ENCODE peak calls at places on chromosome 17, in ten cellular contexts. One of them, this sample, is unnamed.
A peak's percentile ranks its signal among the peaks of the same experiment; 100 is the strongest.

GRCh38 chr17:43456661-43457361 is 27.0 kb upstream of the DHX8 start:
- DNase-seq in chondrocyte: no peak
- DNase-seq in naive thymus-derived CD8-positive, alpha-beta T cell: no peak
- DNase-seq in stimulated activated CD8-positive, alpha-beta memory T cell treated with anti-CD3 and anti-CD28 coated beads, Interleukin-7, amount 100 ng/mL, for 1 hour: no peak
- DNase-seq in midbrain: no peak
- DNase-seq in ascending aorta: no peak
- DNase-seq in GM23338: no peak
- DNase-seq in stimulated activated CD4-positive, alpha-beta T cell treated with anti-CD3 and anti-CD28 coated beads, Interleukin-15, amount 100 ng/mL, for 1 hour: no peak
- DNase-seq in GOT3: no peak
- DNase-seq in iPS DF 6.9: no peak
- DNase-seq in this sample: no peak

GRCh38 chr17:81295678-81296381 is 723 bp upstream of the SLC38A10 start:
- DNase-seq in chondrocyte: no peak
- DNase-seq in naive thymus-derived CD8-positive, alpha-beta T cell: peak; percentile 74
- DNase-seq in stimulated activated CD8-positive, alpha-beta memory T cell treated with anti-CD3 and anti-CD28 coated beads, Interleukin-7, amount 100 ng/mL, for 1 hour: no peak
- DNase-seq in midbrain: no peak
- DNase-seq in ascending aorta: no peak
- DNase-seq in GM23338: peak; percentile 81
- DNase-seq in stimulated activated CD4-positive, alpha-beta T cell treated with anti-CD3 and anti-CD28 coated beads, Interleukin-15, amount 100 ng/mL, for 1 hour: no peak
- DNase-seq in GOT3: no peak
- DNase-seq in iPS DF 6.9: no peak
- DNase-seq in this sample: peak; percentile 73

GRCh38 chr17:36899250-36900129 is 37.8 kb upstream of the LHX1 start:
- DNase-seq in chondrocyte: no peak
- DNase-seq in naive thymus-derived CD8-positive, alpha-beta T cell: no peak
- DNase-seq in stimulated activated CD8-positive, alpha-beta memory T cell treated with anti-CD3 and anti-CD28 coated beads, Interleukin-7, amount 100 ng/mL, for 1 hour: no peak
- DNase-seq in midbrain: no peak
- DNase-seq in ascending aorta: no peak
- DNase-seq in GM23338: peak; percentile 26
- DNase-seq in stimulated activated CD4-positive, alpha-beta T cell treated with anti-CD3 and anti-CD28 coated beads, Interleukin-15, amount 100 ng/mL, for 1 hour: no peak
- DNase-seq in GOT3: no peak
- DNase-seq in iPS DF 6.9: no peak
- DNase-seq in this sample: no peak

GRCh38 chr17:12830692-12831363 is 41.5 kb downstream of the ARHGAP44 start:
- DNase-seq in chondrocyte: no peak
- DNase-seq in naive thymus-derived CD8-positive, alpha-beta T cell: no peak
- DNase-seq in stimulated activated CD8-positive, alpha-beta memory T cell treated with anti-CD3 and anti-CD28 coated beads, Interleukin-7, amount 100 ng/mL, for 1 hour: no peak
- DNase-seq in midbrain: no peak
- DNase-seq in ascending aorta: no peak
- DNase-seq in GM23338: no peak
- DNase-seq in stimulated activated CD4-positive, alpha-beta T cell treated with anti-CD3 and anti-CD28 coated beads, Interleukin-15, amount 100 ng/mL, for 1 hour: no peak
- DNase-seq in GOT3: no peak
- DNase-seq in iPS DF 6.9: no peak
- DNase-seq in this sample: no peak

GRCh38 chr17:45172541-45173286 is 11.0 kb downstream of the HEXIM2 start:
- DNase-seq in chondrocyte: peak; percentile 92
- DNase-seq in naive thymus-derived CD8-positive, alpha-beta T cell: peak; percentile 85
- DNase-seq in stimulated activated CD8-positive, alpha-beta memory T cell treated with anti-CD3 and anti-CD28 coated beads, Interleukin-7, amount 100 ng/mL, for 1 hour: no peak
- DNase-seq in midbrain: peak; percentile 93
- DNase-seq in ascending aorta: peak; percentile 93
- DNase-seq in GM23338: peak; percentile 63
- DNase-seq in stimulated activated CD4-positive, alpha-beta T cell treated with anti-CD3 and anti-CD28 coated beads, Interleukin-15, amount 100 ng/mL, for 1 hour: peak; percentile 12
- DNase-seq in GOT3: no peak
- DNase-seq in iPS DF 6.9: no peak
- DNase-seq in this sample: peak; percentile 87

GRCh38 chr17:21376835-21377690 is 906 bp downstream of the KCNJ12 start:
- DNase-seq in chondrocyte: no peak
- DNase-seq in naive thymus-derived CD8-positive, alpha-beta T cell: no peak
- DNase-seq in stimulated activated CD8-positive, alpha-beta memory T cell treated with anti-CD3 and anti-CD28 coated beads, Interleukin-7, amount 100 ng/mL, for 1 hour: no peak
- DNase-seq in midbrain: no peak
- DNase-seq in ascending aorta: no peak
- DNase-seq in GM23338: peak; percentile 64
- DNase-seq in stimulated activated CD4-positive, alpha-beta T cell treated with anti-CD3 and anti-CD28 coated beads, Interleukin-15, amount 100 ng/mL, for 1 hour: no peak
- DNase-seq in GOT3: no peak
- DNase-seq in iPS DF 6.9: no peak
- DNase-seq in this sample: no peak

GRCh38 chr17:8173871-8174322 is 2.3 kb downstream of the TMEM107 start:
- DNase-seq in chondrocyte: no peak
- DNase-seq in naive thymus-derived CD8-positive, alpha-beta T cell: no peak
- DNase-seq in stimulated activated CD8-positive, alpha-beta memory T cell treated with anti-CD3 and anti-CD28 coated beads, Interleukin-7, amount 100 ng/mL, for 1 hour: no peak
- DNase-seq in midbrain: no peak
- DNase-seq in ascending aorta: no peak
- DNase-seq in GM23338: peak; percentile 69
- DNase-seq in stimulated activated CD4-positive, alpha-beta T cell treated with anti-CD3 and anti-CD28 coated beads, Interleukin-15, amount 100 ng/mL, for 1 hour: no peak
- DNase-seq in GOT3: no peak
- DNase-seq in iPS DF 6.9: no peak
- DNase-seq in this sample: no peak

GRCh38 chr17:63786117-63786516 is 12.1 kb downstream of the DDX42 start:
- DNase-seq in chondrocyte: no peak
- DNase-seq in naive thymus-derived CD8-positive, alpha-beta T cell: no peak
- DNase-seq in stimulated activated CD8-positive, alpha-beta memory T cell treated with anti-CD3 and anti-CD28 coated beads, Interleukin-7, amount 100 ng/mL, for 1 hour: no peak
- DNase-seq in midbrain: no peak
- DNase-seq in ascending aorta: no peak
- DNase-seq in GM23338: no peak
- DNase-seq in stimulated activated CD4-positive, alpha-beta T cell treated with anti-CD3 and anti-CD28 coated beads, Interleukin-15, amount 100 ng/mL, for 1 hour: no peak
- DNase-seq in GOT3: no peak
- DNase-seq in iPS DF 6.9: no peak
- DNase-seq in this sample: no peak

GRCh38 chr17:64406321-64407200 is 15.9 kb upstream of the PECAM1 start:
- DNase-seq in chondrocyte: no peak
- DNase-seq in naive thymus-derived CD8-positive, alpha-beta T cell: no peak
- DNase-seq in stimulated activated CD8-positive, alpha-beta memory T cell treated with anti-CD3 and anti-CD28 coated beads, Interleukin-7, amount 100 ng/mL, for 1 hour: no peak
- DNase-seq in midbrain: no peak
- DNase-seq in ascending aorta: no peak
- DNase-seq in GM23338: peak; percentile 63
- DNase-seq in stimulated activated CD4-positive, alpha-beta T cell treated with anti-CD3 and anti-CD28 coated beads, Interleukin-15, amount 100 ng/mL, for 1 hour: no peak
- DNase-seq in GOT3: no peak
- DNase-seq in iPS DF 6.9: no peak
- DNase-seq in this sample: no peak

GRCh38 chr17:5419959-5420653 is at the start of gene RPAIN:
- DNase-seq in chondrocyte: no peak
- DNase-seq in naive thymus-derived CD8-positive, alpha-beta T cell: peak; percentile 90
- DNase-seq in stimulated activated CD8-positive, alpha-beta memory T cell treated with anti-CD3 and anti-CD28 coated beads, Interleukin-7, amount 100 ng/mL, for 1 hour: peak; percentile 66
- DNase-seq in midbrain: peak; percentile 97
- DNase-seq in ascending aorta: peak; percentile 92
- DNase-seq in GM23338: peak; percentile 92
- DNase-seq in stimulated activated CD4-positive, alpha-beta T cell treated with anti-CD3 and anti-CD28 coated beads, Interleukin-15, amount 100 ng/mL, for 1 hour: peak; percentile 75
- DNase-seq in GOT3: no peak
- DNase-seq in iPS DF 6.9: peak; percentile 79
- DNase-seq in this sample: peak; percentile 87

GRCh38 chr17:76521262-76521661 is 16.2 kb downstream of the CYGB start:
- DNase-seq in chondrocyte: no peak
- DNase-seq in naive thymus-derived CD8-positive, alpha-beta T cell: no peak
- DNase-seq in stimulated activated CD8-positive, alpha-beta memory T cell treated with anti-CD3 and anti-CD28 coated beads, Interleukin-7, amount 100 ng/mL, for 1 hour: no peak
- DNase-seq in midbrain: no peak
- DNase-seq in ascending aorta: no peak
- DNase-seq in GM23338: no peak
- DNase-seq in stimulated activated CD4-positive, alpha-beta T cell treated with anti-CD3 and anti-CD28 coated beads, Interleukin-15, amount 100 ng/mL, for 1 hour: no peak
- DNase-seq in GOT3: no peak
- DNase-seq in iPS DF 6.9: no peak
- DNase-seq in this sample: no peak

GRCh38 chr17:29682054-29682453 is 59.3 kb upstream of the CORO6 start:
- DNase-seq in chondrocyte: no peak
- DNase-seq in naive thymus-derived CD8-positive, alpha-beta T cell: no peak
- DNase-seq in stimulated activated CD8-positive, alpha-beta memory T cell treated with anti-CD3 and anti-CD28 coated beads, Interleukin-7, amount 100 ng/mL, for 1 hour: no peak
- DNase-seq in midbrain: no peak
- DNase-seq in ascending aorta: no peak
- DNase-seq in GM23338: no peak
- DNase-seq in stimulated activated CD4-positive, alpha-beta T cell treated with anti-CD3 and anti-CD28 coated beads, Interleukin-15, amount 100 ng/mL, for 1 hour: no peak
- DNase-seq in GOT3: no peak
- DNase-seq in iPS DF 6.9: no peak
- DNase-seq in this sample: no peak

This sample was measured in pancreas.